ENCODE peak calls at places on chromosomes 16 and 17, in seven cellular contexts. W is IMR-90, P is A549, Q is H1, N is HepG2, R is SK-N-SH, L is K562. E is an unnamed sample.

GRCh38 chr16:85675528-85675927 is 13.2 kb downstream of the GINS2 start:
- DNase-seq in P (peak; percentile 45), W (peak; percentile 56), Q (no peak), N (peak; percentile 38), L (no peak), R (no peak), E (no peak)

GRCh38 chr17:54277868-54278267 is 455.1 kb downstream of the KIF2B start:
- DNase-seq in P (no peak), W (no peak), L (no peak), N (no peak), Q (no peak), R (no peak), E (no peak)

GRCh38 chr17:40538936-40539705 is 26.2 kb downstream of the CCR7 start:
- DNase-seq in P (no peak), Q (no peak), L (no peak), W (no peak), N (no peak), R (no peak), E (no peak)

GRCh38 chr17:50185724-50186545 is 15.5 kb downstream of the COL1A1 start:
- DNase-seq in R (no peak), P (no peak), Q (no peak), L (no peak), N (no peak), W (peak; percentile 54), E (no peak)

GRCh38 chr17:30336369-30337171 is 2.7 kb upstream of the TMIGD1 start:
- DNase-seq in N (peak; percentile 95), Q (peak; percentile 9), R (peak; percentile 43), P (peak; percentile 88), L (peak; percentile 69), W (peak; percentile 59), E (no peak)

GRCh38 chr16:25692734-25693508 is 1.2 kb downstream of the HS3ST4 start:
- DNase-seq in N (no peak), L (no peak), P (no peak), W (no peak), Q (no peak), R (peak; percentile 29), E (no peak)

GRCh38 chr17:78113804-78114785 is 14.5 kb downstream of the TMC6 start:
- DNase-seq in W (no peak), P (no peak), N (no peak), L (no peak), R (no peak), Q (no peak), E (no peak)

GRCh38 chr17:28728364-28729200 is at the start of gene NEK8:
- DNase-seq in R (peak; percentile 93), N (peak; percentile 94), W (peak; percentile 90), Q (no peak), L (peak; percentile 98), P (peak; percentile 97), E (peak; percentile 88)

GRCh38 chr17:82655523-82655922 is 7.3 kb upstream of the WDR45B start:
- DNase-seq in W (no peak), R (no peak), P (no peak), N (no peak), L (no peak), Q (no peak), E (no peak)

GRCh38 chr17:46002973-46003316 is 3.9 kb downstream of the STH start:
- DNase-seq in Q (no peak), R (no peak), N (no peak), P (no peak), L (no peak), W (no peak), E (no peak)

GRCh38 chr16:50696126-50696525 is 2.7 kb downstream of the NOD2 start:
- DNase-seq in N (peak; percentile 75), P (no peak), Q (no peak), L (no peak), R (no peak), W (no peak), E (no peak)

GRCh38 chr16:23469814-23470213 is 16.8 kb upstream of the COG7 start:
- DNase-seq in P (peak; percentile 38), R (no peak), Q (no peak), L (no peak), W (peak; percentile 54), N (no peak), E (no peak)

GRCh38 chr16:22372882-22373661 is 1.3 kb downstream of the CDR2 start:
- DNase-seq in R (no peak), W (no peak), P (no peak), Q (no peak), N (no peak), L (no peak), E (no peak)

GRCh38 chr16:80804451-80805383 is at the start of gene CDYL2:
- DNase-seq in Q (no peak), L (peak; percentile 63), R (peak; percentile 78), N (no peak), W (peak; percentile 2), P (no peak), E (no peak)

GRCh38 chr17:68052810-68053209 is 17.3 kb downstream of the KPNA2 start:
- DNase-seq in L (no peak), Q (no peak), R (no peak), N (no peak), P (no peak), W (no peak), E (no peak)

GRCh38 chr17:68054296-68054900 is 18.9 kb downstream of the KPNA2 start:
- DNase-seq in Q (no peak), P (no peak), W (peak; percentile 84), R (no peak), L (no peak), N (no peak), E (no peak)

GRCh38 chr17:68053237-68054030 is 17.9 kb downstream of the KPNA2 start:
- DNase-seq in P (no peak), Q (no peak), W (peak; percentile 84), R (no peak), N (no peak), L (no peak), E (no peak)

GRCh38 chr17:68047153-68047846 is 11.8 kb downstream of the KPNA2 start:
- DNase-seq in Q (no peak), N (no peak), P (no peak), W (no peak), L (no peak), R (no peak), E (no peak)

DNA sequence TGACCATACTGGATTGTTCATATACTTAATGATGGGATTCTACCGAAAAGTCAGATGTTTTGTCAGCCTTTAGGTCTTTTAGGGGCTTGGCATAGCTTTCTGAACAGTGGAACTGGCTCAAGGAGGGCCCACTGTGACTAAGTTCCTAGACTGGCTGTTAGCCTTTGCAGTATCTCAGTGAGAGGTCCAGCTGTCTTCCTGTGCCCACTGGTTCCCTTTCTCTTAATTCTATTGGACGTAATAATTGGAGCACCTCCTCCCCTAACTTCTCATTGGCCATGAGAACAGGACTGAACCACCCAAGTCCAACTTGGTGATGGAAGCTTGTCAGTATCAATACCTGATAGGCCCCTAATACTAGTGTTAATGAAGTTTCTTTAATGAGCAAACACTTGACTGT is 13.5 kb downstream of the KPNA2 start:
- DNase-seq in R (peak; percentile 27), L (peak; percentile 26), N (no peak), P (peak; percentile 31), Q (no peak), W (no peak), E (no peak)
- TF ChIP-seq RFX5 in R (no peak), L (no peak), N (no peak), P (no peak), Q (no peak), W (no peak), E (no peak)

DNA sequence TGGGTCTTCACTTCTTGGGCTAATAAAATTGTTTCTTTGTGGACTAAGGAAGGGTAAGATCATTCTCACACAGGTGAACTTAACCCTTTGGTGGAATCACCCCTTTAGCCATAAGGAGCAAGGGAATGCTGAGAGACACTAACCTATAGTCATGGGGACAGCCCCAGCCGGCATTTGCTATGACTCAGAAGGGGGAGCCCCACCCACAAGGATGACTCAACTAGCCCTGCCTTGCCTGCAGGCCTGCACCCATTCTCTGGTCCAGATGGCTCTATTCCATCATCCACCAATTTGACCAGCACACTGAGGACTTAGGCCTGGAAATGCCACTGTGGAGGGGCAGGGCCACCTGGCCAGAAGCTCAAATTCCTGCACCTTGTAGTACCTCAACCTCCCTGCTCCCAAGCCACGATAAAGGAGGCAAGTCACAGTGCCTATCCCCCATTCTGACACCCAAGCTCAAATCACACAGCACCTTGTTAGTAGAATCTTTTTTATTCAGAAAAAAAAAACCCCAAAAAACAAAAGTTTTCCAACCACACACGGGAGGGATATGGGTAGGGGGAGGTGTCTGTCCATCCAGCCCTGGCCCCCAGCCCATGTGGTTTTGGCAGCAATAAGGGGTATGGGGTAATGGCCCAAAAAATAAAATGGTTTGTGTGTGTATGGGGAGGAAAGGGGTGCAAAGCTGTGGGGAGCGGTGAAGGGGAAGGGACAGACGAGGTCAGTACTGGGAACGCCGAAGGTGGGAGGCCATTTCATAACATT is 3.0 kb downstream of the PFN1 start:
- DNase-seq in L (peak; percentile 39), W (peak; percentile 93), P (peak; percentile 89), R (no peak), N (peak; percentile 59), Q (no peak), E (peak; percentile 65)
- TF ChIP-seq RFX5 in L (no peak), W (no peak), P (no peak), R (no peak), N (no peak), Q (no peak), E (no peak)

DNA sequence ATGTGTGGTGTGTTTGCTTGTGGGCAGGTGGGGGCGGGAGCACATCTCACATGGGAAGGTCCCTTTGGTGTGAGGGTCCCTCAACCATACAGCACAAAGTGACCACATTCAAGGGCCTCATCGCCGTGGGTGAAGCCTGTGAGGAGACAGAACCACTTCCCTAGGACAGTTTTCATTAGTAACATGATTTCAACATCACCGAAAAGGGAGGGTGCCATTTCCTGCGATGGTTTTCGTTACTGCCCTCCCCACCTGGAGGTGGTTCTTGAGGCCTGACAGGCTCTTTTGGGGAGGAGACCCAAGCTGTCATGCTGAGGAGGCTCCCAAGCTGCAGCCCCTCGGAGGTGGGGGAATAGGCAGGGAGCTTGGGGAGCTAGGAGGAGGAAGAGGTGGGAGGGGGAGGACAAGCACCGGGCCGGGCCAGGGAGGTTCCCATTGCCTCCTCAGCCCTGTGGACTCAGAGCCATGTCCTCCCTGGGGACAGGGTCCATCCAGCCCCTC is 9.5 kb downstream of the CD300LB start:
- DNase-seq in N (no peak), R (no peak), L (no peak), W (no peak), P (no peak), Q (no peak), E (no peak)
- TF ChIP-seq RFX5 in N (no peak), R (no peak), L (no peak), W (no peak), P (no peak), Q (no peak), E (no peak)

DNA sequence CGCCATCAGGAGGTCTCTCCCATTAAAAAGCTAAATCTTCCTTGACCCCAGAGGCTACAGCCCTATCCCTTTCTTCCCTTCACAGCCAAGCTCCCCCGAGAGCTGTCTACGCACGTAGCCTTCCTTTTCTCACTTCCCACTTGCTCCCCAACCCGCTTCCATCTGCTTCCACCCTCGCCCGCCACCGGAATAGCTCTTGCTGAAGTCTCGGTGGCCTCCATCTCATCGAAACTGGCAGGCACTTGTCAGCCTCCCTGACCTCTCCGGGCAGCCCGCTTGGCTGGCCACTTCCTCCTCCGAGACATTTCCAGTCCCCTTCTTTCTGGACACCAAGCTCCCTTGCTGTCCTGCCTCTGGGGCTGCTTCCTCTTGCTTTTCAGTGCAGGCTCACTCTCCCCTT is 10.7 kb upstream of the EPOP start:
- DNase-seq in W (no peak), N (no peak), R (no peak), L (no peak), Q (no peak), P (no peak), E (no peak)
- TF ChIP-seq RFX5 in W (no peak), N (no peak), R (no peak), L (no peak), Q (no peak), P (no peak), E (no peak)

E was measured in GM12878.